ENCODE peak calls at places on chromosomes 11 and 22, in ten cellular contexts. P is activated CD4-positive, CD25-positive, alpha-beta regulatory T cell; U is T-cell; H is NCI-H2081; S is NCI-H446 treated with DMSO at 0.1 percent for 48 hours; V is stimulated activated CD4-positive, alpha-beta T cell treated with anti-CD3 and anti-CD28 coated beads, TNF-alpha, amount 100 ng/mL, for 1 hour; G is GM13977; C is EH; Z is NCI-H460; M is GM03348. E is an unnamed sample.

GRCh38 chr11:19821993-19822392 is 109.4 kb downstream of the NAV2 start:
- DNase-seq in P (no peak), U (no peak), H (no peak), S (no peak), V (no peak), G (no peak), C (no peak), Z (no peak), M (no peak), E (no peak)

GRCh38 chr11:66008468-66009101 is 3.2 kb upstream of the CST6 start:
- DNase-seq in P (no peak), U (no peak), H (no peak), S (no peak), V (no peak), G (no peak), C (no peak), Z (no peak), M (no peak), E (no peak)

GRCh38 chr22:41563051-41563711 is 2.4 kb downstream of the CSDC2 start:
- DNase-seq in P (no peak), U (no peak), H (no peak), S (no peak), V (no peak), G (no peak), C (peak; percentile 95), Z (no peak), M (peak; percentile 80), E (no peak)

GRCh38 chr11:124896071-124896750 is 1.5 kb downstream of the ROBO4 start:
- DNase-seq in P (no peak), U (no peak), H (no peak), S (no peak), V (no peak), G (no peak), C (peak; percentile 73), Z (no peak), M (peak; percentile 20), E (no peak)

GRCh38 chr11:83437939-83438338 is 151.8 kb upstream of the CCDC90B start:
- DNase-seq in P (no peak), U (no peak), H (no peak), S (no peak), V (no peak), G (no peak), C (no peak), Z (no peak), M (no peak), E (no peak)

GRCh38 chr11:124894606-124895430 is 2.8 kb downstream of the ROBO4 start:
- DNase-seq in P (no peak), U (no peak), H (no peak), S (no peak), V (no peak), G (no peak), C (peak; percentile 39), Z (no peak), M (no peak), E (no peak)

GRCh38 chr11:77202941-77203900 is 75.2 kb downstream of the MYO7A start:
- DNase-seq in P (no peak), U (no peak), H (no peak), S (no peak), V (no peak), G (no peak), C (no peak), Z (no peak), M (no peak), E (no peak)

GRCh38 chr11:2120359-2121100 is 18.7 kb downstream of the IGF2 start:
- DNase-seq in P (no peak), U (no peak), H (no peak), S (no peak), V (no peak), G (no peak), C (peak; percentile 52), Z (no peak), M (no peak), E (no peak)

GRCh38 chr11:133892584-133893380 is 47.5 kb upstream of the SPATA19 start:
- DNase-seq in P (no peak), U (no peak), H (no peak), S (no peak), V (no peak), G (peak; percentile 1), C (no peak), Z (no peak), M (no peak), E (no peak)

GRCh38 chr22:28019360-28019759 is 100.3 kb upstream of the PITPNB start:
- DNase-seq in P (no peak), U (no peak), H (no peak), S (no peak), V (no peak), G (no peak), C (peak; percentile 16), Z (no peak), M (no peak), E (no peak)